ENCODE peak calls at places on chromosomes 16 and 17, in nine cellular contexts. One of them, this sample, is unnamed. For H3K36me3, the result is how much of the 10 kb centered on the place peaks cover.

GRCh38 chr17:64282753-64283080 is 19.7 kb upstream of the TEX2 start:
- DNase-seq in thyroid gland: no peak
- DNase-seq in gastrocnemius medialis: peak
- DNase-seq in heart left ventricle: no peak
- DNase-seq in H1: no peak
- DNase-seq in stomach: no peak
- DNase-seq in HCT116: no peak
- DNase-seq in GM12878: no peak
- DNase-seq in testis: no peak
- DNase-seq in this sample: no peak

GRCh38 chr17:14755002-14755401 is 454.1 kb downstream of the HS3ST3B1 start:
- DNase-seq in testis: no peak
- DNase-seq in heart left ventricle: no peak
- DNase-seq in gastrocnemius medialis: no peak
- DNase-seq in thyroid gland: no peak
- DNase-seq in stomach: no peak
- DNase-seq in H1: no peak
- DNase-seq in HCT116: no peak
- DNase-seq in GM12878: no peak
- DNase-seq in this sample: no peak

GRCh38 chr16:58011652-58012051 is 10.4 kb downstream of the USB1 start:
- DNase-seq in thyroid gland: no peak
- DNase-seq in heart left ventricle: peak
- DNase-seq in stomach: no peak
- DNase-seq in GM12878: no peak
- DNase-seq in gastrocnemius medialis: no peak
- DNase-seq in HCT116: no peak
- DNase-seq in H1: no peak
- DNase-seq in testis: no peak
- DNase-seq in this sample: no peak

GRCh38 chr16:54282923-54283734 is 3.5 kb downstream of the IRX3 start:
- DNase-seq in stomach: no peak
- DNase-seq in thyroid gland: no peak
- DNase-seq in gastrocnemius medialis: no peak
- DNase-seq in heart left ventricle: no peak
- DNase-seq in H1: no peak
- DNase-seq in testis: no peak
- DNase-seq in HCT116: no peak
- DNase-seq in GM12878: no peak
- DNase-seq in this sample: no peak

GRCh38 chr16:58187657-58188430 is 10.1 kb downstream of the CSNK2A2 start:
- DNase-seq in gastrocnemius medialis: peak
- DNase-seq in HCT116: no peak
- DNase-seq in GM12878: no peak
- DNase-seq in testis: no peak
- DNase-seq in H1: no peak
- DNase-seq in thyroid gland: no peak
- DNase-seq in heart left ventricle: peak
- DNase-seq in stomach: no peak
- DNase-seq in this sample: no peak

GRCh38 chr16:53121666-53122065 is 66.9 kb downstream of the CHD9 start:
- DNase-seq in thyroid gland: no peak
- DNase-seq in H1: no peak
- DNase-seq in heart left ventricle: no peak
- DNase-seq in HCT116: no peak
- DNase-seq in testis: no peak
- DNase-seq in gastrocnemius medialis: no peak
- DNase-seq in stomach: no peak
- DNase-seq in GM12878: no peak
- DNase-seq in this sample: no peak

GRCh38 chr17:53628011-53628410 is 194.7 kb upstream of the KIF2B start:
- DNase-seq in H1: no peak
- DNase-seq in HCT116: no peak
- DNase-seq in heart left ventricle: no peak
- DNase-seq in stomach: no peak
- DNase-seq in GM12878: no peak
- DNase-seq in gastrocnemius medialis: no peak
- DNase-seq in testis: no peak
- DNase-seq in thyroid gland: no peak
- DNase-seq in this sample: no peak

GRCh38 chr16:11262915-11263314 is 6.2 kb downstream of the TNP2 start:
- DNase-seq in gastrocnemius medialis: no peak
- DNase-seq in GM12878: no peak
- DNase-seq in thyroid gland: no peak
- DNase-seq in testis: no peak
- DNase-seq in heart left ventricle: no peak
- DNase-seq in H1: no peak
- DNase-seq in HCT116: no peak
- DNase-seq in stomach: peak
- DNase-seq in this sample: no peak

GRCh38 chr17:10754109-10754508 is 24.3 kb upstream of the TMEM220 start:
- DNase-seq in H1: no peak
- DNase-seq in stomach: peak
- DNase-seq in testis: peak
- DNase-seq in HCT116: peak
- DNase-seq in gastrocnemius medialis: no peak
- DNase-seq in heart left ventricle: no peak
- DNase-seq in GM12878: no peak
- DNase-seq in thyroid gland: peak
- DNase-seq in this sample: no peak

GRCh38 chr16:49592507-49593422 is 219.2 kb downstream of the C16orf78 start:
- DNase-seq in GM12878: no peak
- DNase-seq in stomach: peak
- DNase-seq in testis: no peak
- DNase-seq in H1: peak
- DNase-seq in thyroid gland: peak
- DNase-seq in HCT116: peak
- DNase-seq in heart left ventricle: peak
- DNase-seq in gastrocnemius medialis: no peak
- DNase-seq in this sample: no peak

GRCh38 chr17:34840758-34841157 is 120.5 kb downstream of the CCT6B start:
- DNase-seq in heart left ventricle: no peak
- DNase-seq in stomach: no peak
- DNase-seq in H1: no peak
- DNase-seq in testis: no peak
- DNase-seq in GM12878: no peak
- DNase-seq in HCT116: no peak
- DNase-seq in gastrocnemius medialis: no peak
- DNase-seq in thyroid gland: no peak
- DNase-seq in this sample: no peak

GRCh38 chr17:76546556-76547182 is 6.8 kb downstream of the PRCD start:
- DNase-seq in GM12878: no peak
- DNase-seq in thyroid gland: no peak
- DNase-seq in H1: no peak
- DNase-seq in stomach: peak
- DNase-seq in HCT116: no peak
- DNase-seq in testis: no peak
- DNase-seq in heart left ventricle: no peak
- DNase-seq in gastrocnemius medialis: no peak
- DNase-seq in this sample: no peak

DNA sequence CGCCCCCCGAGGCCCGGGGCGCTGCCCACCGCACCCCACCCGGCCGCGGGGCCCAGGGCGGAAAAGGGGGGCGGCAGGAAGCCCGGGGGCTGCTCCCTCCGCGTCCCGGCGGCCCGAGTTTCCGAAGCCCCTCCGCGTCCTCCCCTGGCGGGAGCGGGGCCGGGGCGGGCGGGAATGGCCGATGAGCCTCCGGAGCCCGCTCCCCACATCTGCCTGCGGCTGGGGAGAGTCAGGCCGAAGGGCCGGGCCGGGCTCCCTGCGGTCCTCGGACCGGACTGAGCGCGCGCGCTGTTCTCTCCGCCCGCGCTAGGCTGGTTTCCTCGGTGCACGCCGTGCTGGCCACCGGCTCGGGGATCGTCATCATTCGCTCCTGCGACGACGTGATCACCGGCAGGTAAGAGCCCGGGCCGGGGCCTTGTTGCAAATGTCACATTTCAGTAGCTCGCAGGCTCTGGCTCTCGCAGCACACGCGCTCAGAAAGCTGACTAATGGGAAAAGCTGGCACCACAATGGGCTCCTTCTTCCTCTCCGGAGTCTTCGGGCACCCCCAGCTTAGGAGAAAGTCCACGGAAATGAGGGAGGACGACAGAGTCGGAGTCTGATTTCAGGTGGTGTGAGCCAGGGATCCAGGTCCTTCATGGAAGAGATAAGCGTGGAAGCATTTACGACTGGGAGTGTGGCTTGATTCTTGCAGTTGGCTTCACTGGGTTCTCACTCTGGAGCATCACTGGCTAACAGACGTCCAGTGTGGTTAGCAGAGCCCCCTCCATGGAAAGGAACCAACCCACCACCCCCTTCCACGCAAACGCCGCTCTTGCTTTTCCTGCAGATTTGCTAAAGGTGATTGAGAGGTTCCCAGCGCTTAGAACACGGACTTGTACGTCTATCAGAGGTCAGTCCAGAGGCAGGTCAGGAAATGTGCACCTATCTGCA is 658 bp downstream of the TLCD3A start:
- DNase-seq in HCT116: no peak
- DNase-seq in testis: no peak
- DNase-seq in heart left ventricle: no peak
- DNase-seq in stomach: peak
- DNase-seq in GM12878: no peak
- DNase-seq in gastrocnemius medialis: no peak
- DNase-seq in thyroid gland: peak
- DNase-seq in H1: no peak
- DNase-seq in this sample: no peak
- TF ChIP-seq POLR2A in HCT116: no peak
- TF ChIP-seq POLR2A in testis: no peak
- TF ChIP-seq POLR2A in heart left ventricle: no peak
- TF ChIP-seq POLR2A in stomach: no peak
- TF ChIP-seq POLR2A in GM12878: peak
- TF ChIP-seq POLR2A in gastrocnemius medialis: no peak
- TF ChIP-seq POLR2A in thyroid gland: no peak
- TF ChIP-seq POLR2A in H1: peak
- TF ChIP-seq POLR2A in this sample: no peak

GRCh38 chr17:36586138-36586537 is 5.5 kb upstream of the DHRS11 start:
- DNase-seq in testis: no peak
- DNase-seq in thyroid gland: no peak
- DNase-seq in GM12878: no peak
- DNase-seq in stomach: no peak
- DNase-seq in HCT116: no peak
- DNase-seq in H1: no peak
- DNase-seq in gastrocnemius medialis: no peak
- DNase-seq in heart left ventricle: no peak
- DNase-seq in this sample: no peak
- H3K36me3 ChIP-seq in testis: under half
- H3K36me3 ChIP-seq in thyroid gland: under half
- H3K36me3 ChIP-seq in GM12878: under half
- H3K36me3 ChIP-seq in stomach: half or more
- H3K36me3 ChIP-seq in HCT116: under half
- H3K36me3 ChIP-seq in H1: half or more
- H3K36me3 ChIP-seq in gastrocnemius medialis: under half
- H3K36me3 ChIP-seq in heart left ventricle: under half
- H3K36me3 ChIP-seq in this sample: under half

GRCh38 chr17:32426894-32427293 is 17.4 kb upstream of the PSMD11 start:
- DNase-seq in heart left ventricle: no peak
- DNase-seq in stomach: no peak
- DNase-seq in H1: no peak
- DNase-seq in testis: no peak
- DNase-seq in GM12878: no peak
- DNase-seq in thyroid gland: no peak
- DNase-seq in gastrocnemius medialis: no peak
- DNase-seq in HCT116: no peak
- DNase-seq in this sample: no peak
- TF ChIP-seq POLR2A in heart left ventricle: no peak
- TF ChIP-seq POLR2A in stomach: no peak
- TF ChIP-seq POLR2A in H1: no peak
- TF ChIP-seq POLR2A in testis: no peak
- TF ChIP-seq POLR2A in GM12878: no peak
- TF ChIP-seq POLR2A in thyroid gland: no peak
- TF ChIP-seq POLR2A in gastrocnemius medialis: no peak
- TF ChIP-seq POLR2A in HCT116: no peak
- TF ChIP-seq POLR2A in this sample: no peak

DNA sequence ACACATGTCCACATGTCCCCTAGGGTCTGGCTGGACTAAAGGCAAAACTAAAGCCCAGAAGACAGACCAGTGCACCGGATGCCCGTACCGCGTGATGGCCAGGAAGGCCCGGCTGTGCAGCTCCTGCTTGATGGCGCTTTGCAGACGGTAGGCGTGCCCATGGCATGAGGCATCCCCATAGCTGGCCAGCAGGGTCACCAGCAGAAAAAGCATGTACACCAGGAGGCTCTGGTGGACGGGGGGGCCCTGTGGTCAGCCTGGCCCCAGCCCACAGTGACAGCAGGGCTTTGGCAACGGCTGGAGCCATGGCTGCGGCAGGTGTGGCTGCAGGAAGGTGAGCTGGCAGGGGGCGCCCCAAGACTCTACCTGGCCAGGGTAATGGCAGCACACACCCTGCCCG is 42.8 kb downstream of the PKD1 start:
- DNase-seq in H1: no peak
- DNase-seq in HCT116: no peak
- DNase-seq in testis: no peak
- DNase-seq in thyroid gland: no peak
- DNase-seq in GM12878: no peak
- DNase-seq in stomach: no peak
- DNase-seq in gastrocnemius medialis: no peak
- DNase-seq in heart left ventricle: no peak
- DNase-seq in this sample: no peak
- H3K36me3 ChIP-seq in H1: under half
- H3K36me3 ChIP-seq in HCT116: under half
- H3K36me3 ChIP-seq in testis: under half
- H3K36me3 ChIP-seq in thyroid gland: under half
- H3K36me3 ChIP-seq in GM12878: under half
- H3K36me3 ChIP-seq in stomach: half or more
- H3K36me3 ChIP-seq in gastrocnemius medialis: under half
- H3K36me3 ChIP-seq in heart left ventricle: under half
- H3K36me3 ChIP-seq in this sample: under half

DNA sequence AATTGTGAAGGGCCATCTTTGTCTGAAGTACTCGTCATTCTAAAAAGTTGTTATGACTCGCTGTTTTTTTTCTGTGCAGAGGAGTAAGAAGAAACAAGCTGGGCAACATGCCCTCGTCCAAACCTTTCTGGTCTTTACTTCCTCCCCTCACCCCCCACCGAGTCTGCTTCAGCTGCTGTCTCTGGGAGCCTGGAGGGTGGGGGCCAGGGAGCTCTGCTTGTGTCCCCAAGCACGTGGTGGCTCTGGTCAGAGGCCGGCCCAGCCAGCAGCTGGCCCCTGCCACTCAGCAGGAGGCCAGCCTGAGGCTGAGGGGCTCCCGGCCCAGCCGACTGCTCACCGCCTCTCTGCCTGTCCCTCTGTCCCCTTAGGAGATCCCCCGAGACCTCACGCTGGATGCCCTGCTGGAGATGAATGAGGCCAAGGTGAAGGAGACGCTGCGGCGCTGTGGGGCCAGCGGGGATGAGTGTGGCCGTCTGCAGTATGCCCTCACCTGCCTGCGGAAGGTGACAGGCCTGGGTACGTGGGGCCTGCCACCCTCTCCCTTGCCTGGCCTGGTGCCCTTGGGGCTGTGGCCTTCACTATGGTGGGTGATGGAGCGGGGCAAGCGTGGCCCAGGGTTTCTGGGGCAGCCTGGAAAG is 53.7 kb upstream of the LGALS9 start:
- DNase-seq in thyroid gland: peak
- DNase-seq in gastrocnemius medialis: peak
- DNase-seq in stomach: no peak
- DNase-seq in testis: peak
- DNase-seq in HCT116: no peak
- DNase-seq in H1: no peak
- DNase-seq in heart left ventricle: no peak
- DNase-seq in GM12878: no peak
- DNase-seq in this sample: no peak
- TF ChIP-seq POLR2A in thyroid gland: no peak
- TF ChIP-seq POLR2A in gastrocnemius medialis: peak
- TF ChIP-seq POLR2A in stomach: no peak
- TF ChIP-seq POLR2A in testis: no peak
- TF ChIP-seq POLR2A in HCT116: no peak
- TF ChIP-seq POLR2A in H1: no peak
- TF ChIP-seq POLR2A in heart left ventricle: no peak
- TF ChIP-seq POLR2A in GM12878: no peak
- TF ChIP-seq POLR2A in this sample: no peak

GRCh38 chr16:17225551-17225950 is 245.2 kb downstream of the XYLT1 start:
- DNase-seq in thyroid gland: no peak
- DNase-seq in GM12878: no peak
- DNase-seq in stomach: no peak
- DNase-seq in heart left ventricle: no peak
- DNase-seq in gastrocnemius medialis: no peak
- DNase-seq in testis: no peak
- DNase-seq in HCT116: no peak
- DNase-seq in H1: no peak
- DNase-seq in this sample: no peak
- H3K36me3 ChIP-seq in thyroid gland: under half
- H3K36me3 ChIP-seq in GM12878: under half
- H3K36me3 ChIP-seq in stomach: under half
- H3K36me3 ChIP-seq in heart left ventricle: under half
- H3K36me3 ChIP-seq in gastrocnemius medialis: under half
- H3K36me3 ChIP-seq in testis: under half
- H3K36me3 ChIP-seq in HCT116: under half
- H3K36me3 ChIP-seq in H1: under half
- H3K36me3 ChIP-seq in this sample: under half

This sample was measured in breast epithelium.